ENCODE peak calls at places on chromosome 6, in six cellular contexts. W is naive thymus-derived CD8-positive, alpha-beta T cell; V is RWPE2; Z is fibroblast of the conjunctiva; F is hippocampal formation; P is GM23338. N is an unnamed sample.

GRCh38 chr6:98843274-98844243 is 9.2 kb downstream of the POU3F2 start:
- DNase-seq in W (no peak), V (no peak), Z (no peak), F (no peak), P (peak), N (no peak)

GRCh38 chr6:102766946-102767345 is 1373.4 kb downstream of the GRIK2 start:
- DNase-seq in W (no peak), V (no peak), Z (peak), F (no peak), P (no peak), N (no peak)

GRCh38 chr6:142803027-142803426 is 141.9 kb downstream of the HIVEP2 start:
- DNase-seq in W (no peak), V (no peak), Z (no peak), F (no peak), P (no peak), N (no peak)

GRCh38 chr6:167129588-167129987 is 6.7 kb downstream of the CCR6 start:
- DNase-seq in W (no peak), V (no peak), Z (no peak), F (no peak), P (no peak), N (no peak)

GRCh38 chr6:44641344-44641743 is 253.8 kb downstream of the CDC5L start:
- DNase-seq in W (no peak), V (no peak), Z (no peak), F (no peak), P (no peak), N (no peak)

GRCh38 chr6:501891-502601 is 110.5 kb downstream of the IRF4 start:
- DNase-seq in W (peak), V (no peak), Z (no peak), F (no peak), P (no peak), N (no peak)

GRCh38 chr6:68778356-68779020 is 143.4 kb downstream of the ADGRB3 start:
- DNase-seq in W (no peak), V (no peak), Z (peak), F (peak), P (peak), N (no peak)

GRCh38 chr6:37190159-37190535 is 20.2 kb downstream of the PIM1 start:
- DNase-seq in W (no peak), V (no peak), Z (no peak), F (no peak), P (no peak), N (no peak)

GRCh38 chr6:45476341-45476740 is 98.6 kb upstream of the SUPT3H start:
- DNase-seq in W (no peak), V (no peak), Z (no peak), F (no peak), P (no peak), N (no peak)

GRCh38 chr6:122400467-122401089 is 1.1 kb downstream of the HSF2 start:
- DNase-seq in W (no peak), V (no peak), Z (no peak), F (no peak), P (no peak), N (no peak)

GRCh38 chr6:39787322-39787721 is 4.9 kb upstream of the DAAM2 start:
- DNase-seq in W (no peak), V (no peak), Z (no peak), F (no peak), P (no peak), N (no peak)

GRCh38 chr6:106098383-106099234 is 12.5 kb downstream of the PRDM1 start:
- DNase-seq in W (peak), V (peak), Z (no peak), F (no peak), P (peak), N (no peak)

GRCh38 chr6:21900730-21901129 is 307.2 kb downstream of the SOX4 start:
- DNase-seq in W (no peak), V (no peak), Z (no peak), F (no peak), P (no peak), N (no peak)

GRCh38 chr6:152462716-152463115 is 174.4 kb downstream of the SYNE1 start:
- DNase-seq in W (no peak), V (no peak), Z (no peak), F (no peak), P (peak), N (no peak)

GRCh38 chr6:49252901-49253300 is 210.2 kb downstream of the MMUT start:
- DNase-seq in W (no peak), V (no peak), Z (no peak), F (no peak), P (no peak), N (no peak)

GRCh38 chr6:89299451-89299850 is 15.6 kb downstream of the GABRR2 start:
- DNase-seq in W (no peak), V (no peak), Z (no peak), F (no peak), P (peak), N (no peak)

GRCh38 chr6:137777299-137778075 is 89.6 kb upstream of the TNFAIP3 start:
- DNase-seq in W (no peak), V (no peak), Z (no peak), F (no peak), P (no peak), N (no peak)

GRCh38 chr6:156957931-156958547 is 180.9 kb downstream of the ARID1B start:
- DNase-seq in W (no peak), V (no peak), Z (no peak), F (no peak), P (no peak), N (no peak)

GRCh38 chr6:26387565-26387964 is 4.7 kb downstream of the BTN2A2 start:
- DNase-seq in W (no peak), V (no peak), Z (no peak), F (no peak), P (no peak), N (no peak)

GRCh38 chr6:140544431-140544830 is 1170.0 kb upstream of the CITED2 start:
- DNase-seq in W (no peak), V (no peak), Z (no peak), F (no peak), P (no peak), N (no peak)

GRCh38 chr6:83260577-83260976 is 67.4 kb downstream of the RWDD2A start:
- DNase-seq in W (no peak), V (no peak), Z (no peak), F (no peak), P (no peak), N (no peak)

GRCh38 chr6:70079241-70079640 is 212.9 kb downstream of the COL19A1 start:
- DNase-seq in W (no peak), V (no peak), Z (no peak), F (no peak), P (no peak), N (no peak)

GRCh38 chr6:36118550-36119107 is 11.7 kb upstream of the MAPK13 start:
- DNase-seq in W (peak), V (no peak), Z (no peak), F (no peak), P (no peak), N (no peak)

GRCh38 chr6:166653639-166653941 is 26.5 kb upstream of the RPS6KA2 start:
- DNase-seq in W (no peak), V (no peak), Z (no peak), F (no peak), P (no peak), N (no peak)

GRCh38 chr6:34491091-34491430 is 25.2 kb downstream of the PACSIN1 start:
- DNase-seq in W (no peak), V (peak), Z (peak), F (no peak), P (no peak), N (no peak)

GRCh38 chr6:37641546-37641945 is 56.1 kb downstream of the MDGA1 start:
- DNase-seq in W (no peak), V (no peak), Z (no peak), F (no peak), P (no peak), N (no peak)

GRCh38 chr6:168440520-168441433 is at the start of gene SMOC2:
- DNase-seq in W (no peak), V (no peak), Z (no peak), F (no peak), P (peak), N (no peak)

GRCh38 chr6:138869343-138869742 is 73.5 kb downstream of the ECT2L start:
- DNase-seq in W (no peak), V (no peak), Z (no peak), F (no peak), P (no peak), N (no peak)

GRCh38 chr6:31378062-31378720 is 21.2 kb upstream of the HLA-B start:
- DNase-seq in W (no peak), V (no peak), Z (no peak), F (no peak), P (no peak), N (no peak)

N was measured in thoracic aorta.